ENCODE peak calls at places on chromosomes 2 and 18, in eight cellular contexts. U is ascending aorta, G is AG04450, N is GM12865, S is kidney epithelial cell, J is NB4, F is transverse colon, P is DND-41. E is an unnamed sample.
A peak's percentile ranks its signal among the peaks of the same experiment; 100 is the strongest.

GRCh38 chr2:176461098-176461497 is 191.9 kb downstream of the MTX2 start:
- DNase-seq in U (no peak), G (no peak), N (no peak), S (no peak), J (no peak), F (no peak), P (no peak), E (no peak)

GRCh38 chr18:62187543-62188378 is 706 bp downstream of the RELCH start:
- DNase-seq in U (no peak), G (no peak), N (peak; percentile 37), S (no peak), J (peak; percentile 72), F (peak; percentile 47), P (peak; percentile 39), E (no peak)

GRCh38 chr2:67479256-67479655 is 82.1 kb downstream of the ETAA1 start:
- DNase-seq in U (no peak), G (no peak), N (no peak), S (no peak), J (no peak), F (no peak), P (no peak), E (no peak)

GRCh38 chr18:65937180-65937579 is 186.4 kb downstream of the CDH7 start:
- DNase-seq in U (no peak), G (no peak), N (no peak), S (no peak), J (no peak), F (no peak), P (no peak), E (no peak)

GRCh38 chr2:101341421-101341820 is 32.9 kb upstream of the RNF149 start:
- DNase-seq in U (no peak), G (no peak), N (no peak), S (no peak), J (no peak), F (no peak), P (peak; percentile 56), E (no peak)

GRCh38 chr2:206260427-206261012 is 13.9 kb upstream of the ZDBF2 start:
- DNase-seq in U (no peak), G (no peak), N (peak; percentile 48), S (no peak), J (peak; percentile 31), F (no peak), P (no peak), E (no peak)

GRCh38 chr2:191321861-191322662 is 76.9 kb downstream of the MYO1B start:
- DNase-seq in U (no peak), G (no peak), N (peak; percentile 41), S (no peak), J (peak; percentile 64), F (no peak), P (peak; percentile 77), E (no peak)

GRCh38 chr2:28377984-28378678 is 14.5 kb upstream of the FOSL2 start:
- DNase-seq in U (no peak), G (no peak), N (no peak), S (no peak), J (peak; percentile 86), F (peak; percentile 88), P (no peak), E (no peak)

GRCh38 chr2:39492095-39492590 is 55.1 kb upstream of the MAP4K3 start:
- DNase-seq in U (no peak), G (peak; percentile 89), N (peak; percentile 91), S (peak; percentile 82), J (peak; percentile 92), F (no peak), P (no peak), E (peak; percentile 75)

GRCh38 chr2:85746313-85747004 is 7.3 kb upstream of the ATOH8 start:
- DNase-seq in U (no peak), G (no peak), N (no peak), S (no peak), J (no peak), F (no peak), P (no peak), E (no peak)

GRCh38 chr18:58316943-58317342 is 272.9 kb downstream of the NEDD4L start:
- DNase-seq in U (no peak), G (no peak), N (peak; percentile 35), S (no peak), J (no peak), F (no peak), P (no peak), E (no peak)

GRCh38 chr2:48715956-48716355 is 39.6 kb downstream of the LHCGR start:
- DNase-seq in U (no peak), G (peak; percentile 61), N (no peak), S (no peak), J (no peak), F (no peak), P (no peak), E (no peak)

GRCh38 chr2:103784271-103784670 is 1022.4 kb downstream of the TMEM182 start:
- DNase-seq in U (no peak), G (no peak), N (no peak), S (no peak), J (no peak), F (no peak), P (no peak), E (no peak)

GRCh38 chr2:3128786-3129185 is 248.8 kb downstream of the EIPR1 start:
- DNase-seq in U (no peak), G (no peak), N (no peak), S (no peak), J (no peak), F (no peak), P (no peak), E (no peak)

GRCh38 chr2:127985735-127986134 is 42.1 kb downstream of the SAP130 start:
- DNase-seq in U (no peak), G (no peak), N (no peak), S (no peak), J (no peak), F (no peak), P (no peak), E (no peak)

GRCh38 chr2:25521665-25522387 is 151.6 kb downstream of the DTNB start:
- DNase-seq in U (no peak), G (peak; percentile 48), N (peak; percentile 91), S (peak; percentile 7), J (peak; percentile 85), F (no peak), P (peak; percentile 55), E (peak; percentile 34)

GRCh38 chr2:9596621-9597311 is 34.0 kb downstream of the YWHAQ start:
- DNase-seq in U (no peak), G (no peak), N (peak; percentile 28), S (no peak), J (no peak), F (no peak), P (no peak), E (no peak)

GRCh38 chr2:9595746-9596145 is 35.1 kb downstream of the YWHAQ start:
- DNase-seq in U (no peak), G (no peak), N (peak; percentile 7), S (no peak), J (no peak), F (no peak), P (no peak), E (no peak)

GRCh38 chr2:9593936-9594335 is 36.9 kb downstream of the YWHAQ start:
- DNase-seq in U (no peak), G (no peak), N (peak; percentile 13), S (no peak), J (no peak), F (no peak), P (no peak), E (no peak)

GRCh38 chr2:9592699-9593098 is 37.1 kb upstream of the ADAM17 start:
- DNase-seq in U (no peak), G (no peak), N (no peak), S (no peak), J (no peak), F (no peak), P (no peak), E (no peak)

GRCh38 chr2:9594361-9595063 is 36.3 kb downstream of the YWHAQ start:
- DNase-seq in U (no peak), G (peak; percentile 50), N (peak; percentile 21), S (peak; percentile 90), J (no peak), F (no peak), P (no peak), E (peak; percentile 60)
- H3K4me3 ChIP-seq in U (no peak overlapping the region), G (no peak overlapping the region), N (no peak overlapping the region), S (no peak overlapping the region), J (no peak overlapping the region), F (no peak overlapping the region), P (no peak overlapping the region), E (no peak overlapping the region)

DNA sequence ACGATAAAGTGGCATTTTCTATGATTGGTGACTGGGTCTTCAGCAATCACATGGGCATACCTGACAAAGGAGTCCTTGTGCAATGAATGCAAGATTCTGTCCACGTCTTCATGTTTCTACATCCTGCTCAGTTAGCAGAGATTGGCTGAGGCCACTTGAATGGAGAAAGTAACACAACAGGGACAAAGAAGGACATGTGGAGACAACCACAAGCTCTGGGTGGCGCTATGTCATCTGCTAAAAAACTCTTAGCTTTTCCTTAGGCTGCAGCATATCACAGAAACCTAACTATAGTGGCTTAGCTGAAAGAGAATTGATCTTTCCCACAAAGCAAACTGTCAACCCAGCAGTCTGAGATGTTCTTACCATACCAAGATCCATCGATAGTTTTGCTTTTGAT is 1109.7 kb downstream of the SOCS6 start:
- DNase-seq in U (no peak), G (no peak), N (no peak), S (no peak), J (peak; percentile 40), F (no peak), P (no peak), E (no peak)
- TF ChIP-seq CTCF in U (no peak), G (peak; percentile 31), N (no peak), S (peak; percentile 40), J (peak; percentile 19), F (no peak), P (peak; percentile 15), E (no peak)

GRCh38 chr18:5543036-5543671 is 643 bp downstream of the EPB41L3 start:
- DNase-seq in U (no peak), G (no peak), N (no peak), S (no peak), J (no peak), F (no peak), P (no peak), E (no peak)
- H3K4me3 ChIP-seq in U (peak overlapping the region; percentile 64), G (peak overlapping the region; percentile 70), N (no peak overlapping the region), S (peak overlapping the region; percentile 71), J (no peak overlapping the region), F (peak overlapping the region; percentile 60), P (no peak overlapping the region), E (peak overlapping the region; percentile 54)

GRCh38 chr18:76380791-76381405 is 114.1 kb downstream of the ZNF516 start:
- DNase-seq in U (no peak), G (no peak), N (no peak), S (no peak), J (no peak), F (no peak), P (peak; percentile 59), E (no peak)
- TF ChIP-seq CTCF in U (peak; percentile 23), G (peak; percentile 54), N (peak; percentile 39), S (peak; percentile 77), J (peak; percentile 11), F (no peak), P (peak; percentile 35), E (peak; percentile 74)

E was measured in AG04449.